ENCODE peak calls at places on chromosome 19, in four cellular contexts. H, M, E and K are unnamed samples.
A peak's percentile ranks its signal among the peaks of the same experiment; 100 is the strongest.

GRCh38 chr19:51024924-51025323 is 1.5 kb downstream of the KLK11 start:
- DNase-seq in H (no peak), M (no peak), E (no peak), K (no peak)

GRCh38 chr19:4589579-4590410 is 30.3 kb upstream of the SEMA6B start:
- DNase-seq in M (peak; percentile 19), E (peak; percentile 71), H (no peak), K (peak; percentile 48)

GRCh38 chr19:50500060-50500752 is 10.8 kb downstream of the JOSD2 start:
- DNase-seq in H (peak; percentile 50), M (no peak), E (peak; percentile 86), K (peak; percentile 40)

GRCh38 chr19:47315125-47315821 is 5.6 kb downstream of the C5AR1 start:
- DNase-seq in H (peak; percentile 99), E (peak; percentile 83), M (peak; percentile 11), K (peak; percentile 100)

GRCh38 chr19:46785054-46785979 is 3.1 kb downstream of the SLC1A5 start:
- DNase-seq in M (no peak), H (no peak), E (no peak), K (no peak)

GRCh38 chr19:30450101-30450500 is 77.9 kb downstream of the ZNF536 start:
- DNase-seq in E (no peak), M (no peak), H (no peak), K (no peak)

GRCh38 chr19:55931936-55932386 is at the start of gene NLRP13:
- DNase-seq in H (no peak), M (no peak), E (no peak), K (no peak)

GRCh38 chr19:31220540-31220939 is 128.7 kb downstream of the TSHZ3 start:
- DNase-seq in E (peak; percentile 17), M (no peak), H (peak; percentile 42), K (peak; percentile 19)

GRCh38 chr19:46265217-46265828 is 31.5 kb upstream of the HIF3A start:
- DNase-seq in E (peak; percentile 73), H (peak; percentile 86), M (peak; percentile 83), K (peak; percentile 92)

GRCh38 chr19:8575467-8575997 is 1.7 kb downstream of the MYO1F start:
- DNase-seq in M (no peak), H (peak; percentile 57), E (no peak), K (peak; percentile 88)

GRCh38 chr19:58038688-58039204 is 4.9 kb downstream of the ZSCAN1 start:
- DNase-seq in H (no peak), E (no peak), M (no peak), K (peak; percentile 22)

GRCh38 chr19:58033741-58034475 is at the start of gene ZSCAN1:
- DNase-seq in E (no peak), M (peak; percentile 15), H (no peak), K (no peak)

GRCh38 chr19:58034476-58034790 is 608 bp downstream of the ZSCAN1 start:
- DNase-seq in H (no peak), E (no peak), M (no peak), K (no peak)

GRCh38 chr19:58037927-58038687 is 4.3 kb downstream of the ZSCAN1 start:
- DNase-seq in H (no peak), E (no peak), M (no peak), K (no peak)

DNA sequence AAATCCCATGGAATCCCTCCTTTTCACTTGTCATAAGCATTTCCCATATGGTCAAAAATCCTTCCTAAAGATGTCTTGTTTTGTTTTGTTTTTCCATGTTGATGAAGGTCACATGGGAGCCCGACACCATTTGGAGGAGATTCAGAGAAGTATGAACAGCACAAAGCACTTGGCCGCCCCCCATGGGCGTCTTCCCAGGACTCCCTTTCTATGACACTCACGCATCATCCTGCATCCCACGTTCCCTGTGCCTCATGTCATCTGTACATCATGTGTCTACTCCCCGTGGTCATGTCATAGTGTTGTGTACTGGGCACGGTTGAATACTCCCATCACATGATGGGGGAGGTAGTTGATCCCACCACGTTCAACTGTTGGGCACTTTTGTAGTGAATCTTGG is 2.0 kb downstream of the ZSCAN1 start:
- DNase-seq in M (no peak), E (no peak), H (no peak), K (no peak)
- TF ChIP-seq MYC in M (no peak), E (no peak), H (no peak), K (no peak)

DNA sequence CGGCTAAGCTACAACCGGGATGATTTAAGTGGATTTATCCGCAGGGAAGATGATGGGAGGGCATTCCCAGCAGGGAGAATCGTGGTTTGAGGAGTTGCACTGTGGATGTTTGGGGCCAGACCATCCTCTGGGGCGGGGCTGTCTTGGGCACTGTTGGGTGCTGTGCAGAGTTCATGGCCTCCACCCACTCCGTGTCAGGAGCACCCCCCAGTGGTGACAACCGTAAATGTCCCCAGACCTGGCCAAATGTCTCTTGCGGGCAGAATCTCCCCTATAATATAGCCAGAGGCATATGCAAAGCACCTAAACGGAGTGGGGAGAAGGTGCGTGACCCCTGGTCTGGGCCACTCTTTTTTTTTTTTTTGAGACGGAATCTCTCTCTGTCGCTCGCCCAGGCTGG is 40.2 kb downstream of the SMIM24 start:
- DNase-seq in H (peak; percentile 73), E (peak; percentile 70), M (no peak), K (peak; percentile 63)
- TF ChIP-seq CTCF in H (peak; percentile 47), E (peak; percentile 69), M (peak; percentile 45), K (peak; percentile 52)

GRCh38 chr19:40588926-40589569 is 12.1 kb upstream of the LTBP4 start:
- DNase-seq in E (no peak), H (no peak), M (no peak), K (no peak)
- TF ChIP-seq POLR2A in E (no peak), H (no peak), M (no peak), K (no peak)

GRCh38 chr19:11261431-11261901 is 858 bp downstream of the DOCK6 start:
- DNase-seq in E (no peak), H (no peak), M (no peak), K (no peak)

GRCh38 chr19:11260996-11261395 is 1.3 kb downstream of the DOCK6 start:
- DNase-seq in M (no peak), E (no peak), H (no peak), K (no peak)

GRCh38 chr19:11264452-11265176 is 2.3 kb upstream of the DOCK6 start:
- DNase-seq in M (peak; percentile 70), E (peak; percentile 31), H (peak; percentile 38), K (no peak)

GRCh38 chr19:11263726-11264125 is 1.4 kb upstream of the DOCK6 start:
- DNase-seq in H (no peak), M (no peak), E (no peak), K (no peak)

GRCh38 chr19:11261902-11262839 is at the start of gene DOCK6:
- DNase-seq in H (no peak), M (no peak), E (peak; percentile 88), K (peak; percentile 37)
- TF ChIP-seq MYC in H (no peak), M (no peak), E (no peak), K (no peak)

GRCh38 chr19:11887618-11888531 is at the start of gene ZNF69:
- DNase-seq in M (peak; percentile 33), E (peak; percentile 90), H (no peak), K (no peak)
- TF ChIP-seq CTCF in M (no peak), E (no peak), H (no peak), K (no peak)

DNA sequence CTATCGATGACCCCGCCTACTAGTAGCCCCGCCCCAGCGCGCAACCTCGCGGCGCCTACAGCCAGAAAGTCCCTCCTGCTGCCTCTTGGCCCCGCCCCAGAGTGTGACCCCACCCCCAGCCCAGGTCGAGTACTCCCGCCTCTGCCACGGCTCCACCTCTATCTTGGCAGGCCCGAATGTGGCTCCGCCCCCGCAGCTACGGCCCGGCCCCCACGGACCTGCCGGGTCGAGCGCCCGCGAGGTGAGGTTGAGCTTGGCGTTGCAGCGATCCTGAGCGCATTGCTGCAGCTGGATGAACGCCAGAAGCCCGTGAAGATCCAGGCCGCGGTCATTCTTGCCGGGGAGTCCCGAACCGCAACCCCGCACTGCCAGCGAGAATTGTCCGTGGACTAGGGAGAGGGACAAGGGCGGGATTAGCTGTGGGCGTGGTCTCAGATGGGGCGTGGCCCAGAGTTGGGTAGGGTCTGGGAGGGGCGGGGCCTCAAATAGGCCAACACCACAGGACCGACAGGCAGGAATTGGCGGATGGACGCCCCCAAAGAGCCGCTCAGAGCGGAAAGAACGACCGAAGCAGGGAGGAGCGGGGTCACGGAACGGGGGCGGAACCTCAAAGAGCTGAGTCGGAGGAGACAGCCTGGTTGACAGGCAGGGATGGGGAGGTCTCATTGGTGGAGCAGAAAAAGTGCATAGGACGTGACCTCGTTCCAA is 1.9 kb downstream of the LYPD3 start:
- DNase-seq in H (peak; percentile 97), M (peak; percentile 91), E (peak; percentile 99), K (peak; percentile 86)
- TF ChIP-seq POLR2A in H (no peak), M (no peak), E (no peak), K (no peak)

GRCh38 chr19:44093931-44094765 is at the start of gene ZNF224:
- DNase-seq in M (peak; percentile 95), H (peak; percentile 94), E (peak; percentile 89), K (peak; percentile 91)
- TF ChIP-seq MYC in M (no peak), H (no peak), E (no peak), K (peak; percentile 5)

DNA sequence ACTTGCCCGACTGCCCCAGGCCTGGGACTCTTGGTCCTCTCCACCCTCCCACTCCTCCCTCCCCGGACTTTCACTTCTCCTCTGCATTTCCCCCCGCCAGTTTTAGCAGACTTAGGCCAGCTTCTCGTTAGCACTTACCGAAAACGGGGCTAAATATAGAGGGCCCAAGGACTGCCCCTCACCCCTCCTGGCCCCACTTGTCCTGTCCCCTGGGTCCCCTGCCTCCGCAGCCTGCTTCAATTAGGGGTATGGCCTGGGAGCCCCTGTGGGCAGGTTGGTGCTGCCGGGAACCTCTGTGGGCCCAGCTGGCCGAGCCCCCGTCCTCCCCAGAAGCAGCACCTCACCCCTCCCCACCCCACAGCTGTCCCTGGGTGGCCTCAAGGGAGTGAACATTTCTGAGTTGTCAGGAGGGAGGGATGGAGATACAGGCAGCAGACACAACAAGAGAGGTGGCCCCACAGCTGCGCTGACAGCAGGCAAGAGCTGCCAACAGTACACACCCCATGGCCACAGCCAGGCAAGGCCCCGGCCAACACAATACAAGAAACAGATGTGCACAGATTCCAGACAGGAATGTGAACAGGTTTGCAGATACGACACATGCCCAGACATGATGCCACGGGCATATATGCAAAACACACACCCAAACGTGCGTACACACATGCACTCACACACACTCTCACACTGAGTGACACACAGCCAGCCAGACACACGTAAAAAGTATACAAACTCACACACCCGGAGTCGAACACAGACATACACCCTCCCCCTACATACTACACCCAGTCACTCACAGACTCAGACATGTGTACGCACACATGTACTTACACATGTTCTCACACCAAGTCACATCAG is 2.6 kb downstream of the POU2F2 start:
- DNase-seq in M (no peak), H (no peak), E (no peak), K (peak; percentile 75)
- TF ChIP-seq CTCF in M (no peak), H (no peak), E (no peak), K (no peak)